ENCODE peak calls at places on chromosomes 12 and 14, in nine cellular contexts. C is stimulated activated CD8-positive, alpha-beta memory T cell treated with anti-CD3 and anti-CD28 coated beads, Interleukin-15, amount 100 ng/mL, for 1 hour; L is A549; H is skeletal muscle cell; D is fibroblast of the aortic adventitia; O is Daoy; Q is cardiac muscle cell; F is ovary; P is kidney glomerular epithelial cell. T is an unnamed sample.

GRCh38 chr12:131454418-131455217 is 256.3 kb upstream of the SFSWAP start:
- DNase-seq in Q (peak), P (no peak), O (peak), D (no peak), H (no peak), C (no peak), F (no peak), L (peak), T (no peak)

GRCh38 chr12:110269622-110270124 is 11.4 kb upstream of the ATP2A2 start:
- DNase-seq in C (no peak), D (peak), O (peak), P (peak), F (peak), L (peak), Q (no peak), H (peak), T (no peak)

GRCh38 chr14:76293221-76293620 is 82.7 kb upstream of the ESRRB start:
- DNase-seq in F (no peak), H (no peak), P (no peak), L (no peak), Q (no peak), O (no peak), C (no peak), D (no peak), T (no peak)

GRCh38 chr12:27940756-27941402 is 31.7 kb downstream of the PTHLH start:
- DNase-seq in P (peak), O (peak), D (peak), H (peak), Q (peak), F (peak), C (peak), L (peak), T (no peak)

GRCh38 chr14:43464968-43465367 is 1042.1 kb downstream of the FSCB start:
- DNase-seq in D (no peak), F (no peak), O (no peak), L (no peak), C (no peak), P (no peak), H (no peak), Q (no peak), T (no peak)

GRCh38 chr12:130147875-130148596 is 14.2 kb upstream of the FZD10 start:
- DNase-seq in L (no peak), D (no peak), O (peak), C (no peak), Q (no peak), F (no peak), H (no peak), P (no peak), T (no peak)

GRCh38 chr12:129871991-129872969 is 31.5 kb downstream of the TMEM132D start:
- DNase-seq in F (no peak), D (no peak), L (no peak), H (no peak), Q (no peak), P (no peak), C (no peak), O (no peak), T (no peak)

GRCh38 chr14:78486081-78486480 is 315.9 kb downstream of the NRXN3 start:
- DNase-seq in Q (no peak), O (no peak), C (no peak), P (peak), H (no peak), L (no peak), F (no peak), D (no peak), T (no peak)

GRCh38 chr14:25017562-25017961 is 32.4 kb downstream of the STXBP6 start:
- DNase-seq in O (no peak), F (no peak), D (no peak), L (no peak), H (no peak), Q (no peak), P (no peak), C (no peak), T (no peak)

GRCh38 chr12:115785548-115785947 is 491.9 kb downstream of the MED13L start:
- DNase-seq in F (no peak), Q (no peak), C (no peak), H (no peak), P (no peak), D (no peak), O (no peak), L (no peak), T (no peak)

GRCh38 chr12:102993537-102993936 is 36.1 kb downstream of the ASCL1 start:
- DNase-seq in C (no peak), O (no peak), D (no peak), H (no peak), L (no peak), Q (no peak), P (no peak), F (no peak), T (no peak)

GRCh38 chr12:131831021-131831571 is 2.9 kb downstream of the MMP17 start:
- DNase-seq in F (no peak), D (peak), O (peak), P (no peak), Q (no peak), L (peak), C (no peak), H (no peak), T (no peak)